ENCODE peak calls at places on chromosomes 2 and 18, in eight cellular contexts. M, A, G, Y, D, N, O and L are unnamed samples.

GRCh38 chr18:11320981-11321380 is 171.6 kb upstream of the PIEZO2 start:
- DNase-seq in Y (no peak), A (no peak), M (peak; percentile 82), G (no peak), D (no peak), O (no peak), N (no peak), L (peak; percentile 85)

GRCh38 chr2:35973132-35973736 is 382.3 kb upstream of the CRIM1 start:
- DNase-seq in D (no peak), N (no peak), Y (peak; percentile 7), G (no peak), M (peak; percentile 26), O (no peak), A (no peak), L (peak; percentile 1)

GRCh38 chr18:46596119-46596518 is 60.9 kb downstream of the LOXHD1 start:
- DNase-seq in M (peak; percentile 5), Y (no peak), A (no peak), D (no peak), G (no peak), N (no peak), O (no peak), L (no peak)

GRCh38 chr2:187358531-187358930 is 89.5 kb downstream of the CALCRL start:
- DNase-seq in O (no peak), Y (no peak), A (no peak), N (no peak), D (no peak), M (no peak), G (no peak), L (no peak)

GRCh38 chr18:27185025-27185763 is at the start of gene CHST9:
- DNase-seq in A (no peak), M (no peak), N (no peak), Y (no peak), O (no peak), D (no peak), G (peak; percentile 56), L (no peak)

GRCh38 chr2:54570925-54571694 is 115.0 kb downstream of the SPTBN1 start:
- DNase-seq in Y (peak; percentile 71), G (no peak), D (no peak), N (no peak), O (peak; percentile 64), M (peak; percentile 97), A (peak; percentile 45), L (peak; percentile 88)

GRCh38 chr2:7878786-7879515 is 802.9 kb upstream of the ID2 start:
- DNase-seq in O (no peak), D (no peak), A (no peak), N (no peak), G (no peak), Y (no peak), M (no peak), L (no peak)

GRCh38 chr2:128440087-128440665 is 121.5 kb upstream of the HS6ST1 start:
- DNase-seq in O (no peak), Y (no peak), D (peak; percentile 38), M (no peak), G (no peak), N (no peak), A (no peak), L (no peak)

GRCh38 chr2:172877826-172878225 is 142.2 kb downstream of the RAPGEF4 start:
- DNase-seq in N (no peak), A (no peak), D (no peak), Y (no peak), O (no peak), G (no peak), M (peak; percentile 57), L (peak; percentile 68)

GRCh38 chr2:235005603-235006259 is 53.9 kb downstream of the SH3BP4 start:
- DNase-seq in N (no peak), D (peak; percentile 86), O (peak; percentile 56), Y (no peak), G (peak; percentile 91), A (no peak), M (peak; percentile 71), L (no peak)

GRCh38 chr2:231124833-231125232 is at the start of gene HTR2B:
- DNase-seq in G (no peak), O (no peak), N (no peak), D (no peak), Y (no peak), A (no peak), M (no peak), L (peak; percentile 33)

GRCh38 chr18:9701604-9702324 is 6.3 kb upstream of the RAB31 start:
- DNase-seq in D (no peak), O (no peak), Y (no peak), M (no peak), G (no peak), N (no peak), A (no peak), L (peak; percentile 26)

GRCh38 chr2:28227498-28227897 is 165.2 kb upstream of the FOSL2 start:
- DNase-seq in M (no peak), O (no peak), Y (no peak), G (no peak), D (no peak), A (no peak), N (no peak), L (no peak)

GRCh38 chr2:28225472-28225915 is 167.2 kb upstream of the FOSL2 start:
- DNase-seq in G (no peak), N (no peak), O (no peak), A (no peak), Y (no peak), D (no peak), M (no peak), L (no peak)

GRCh38 chr2:28231110-28231621 is 161.5 kb upstream of the FOSL2 start:
- DNase-seq in Y (no peak), G (no peak), O (peak; percentile 21), M (peak; percentile 57), A (no peak), D (no peak), N (no peak), L (peak; percentile 70)

GRCh38 chr2:28226558-28226957 is 166.1 kb upstream of the FOSL2 start:
- DNase-seq in D (no peak), G (no peak), N (no peak), O (no peak), M (no peak), Y (no peak), A (no peak), L (no peak)

DNA sequence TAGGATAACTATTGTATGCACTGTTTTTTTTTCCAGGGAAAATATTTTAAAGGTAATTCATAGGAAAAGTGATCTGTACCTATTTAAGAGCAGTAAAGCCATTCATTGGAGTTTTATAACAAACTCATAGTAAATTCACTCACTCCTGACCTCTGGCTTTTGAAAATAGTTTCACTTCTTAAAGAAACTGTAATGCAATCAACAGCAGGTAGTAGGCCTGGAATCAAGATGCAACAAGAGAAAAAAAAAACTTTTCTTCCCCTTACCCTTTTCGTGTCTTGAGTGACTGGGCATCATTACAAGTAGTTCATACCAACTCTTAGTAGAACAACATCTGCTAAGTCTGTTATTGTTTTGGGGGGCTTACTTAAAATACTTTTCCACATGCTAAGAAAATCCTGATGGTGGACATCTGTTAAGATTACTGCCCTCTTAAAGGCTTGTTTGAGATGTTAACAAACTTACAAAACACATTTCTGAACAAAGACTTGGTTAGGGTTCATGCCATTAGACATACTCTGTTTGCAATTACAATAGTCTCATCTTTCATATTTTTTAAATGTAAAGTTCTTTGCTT is 164.2 kb upstream of the FOSL2 start:
- DNase-seq in O (no peak), Y (no peak), A (no peak), N (no peak), M (no peak), G (no peak), D (no peak), L (no peak)
- TF ChIP-seq CTCF in O (peak; percentile 31), Y (peak; percentile 21), A (peak; percentile 29), N (no peak), M (peak; percentile 22), G (no peak), D (peak; percentile 17), L (peak; percentile 17)

GRCh38 chr2:191555092-191555742 is 122.7 kb upstream of the NABP1 start:
- DNase-seq in O (peak; percentile 80), D (peak; percentile 85), A (peak; percentile 75), N (peak; percentile 80), Y (peak; percentile 60), M (peak; percentile 80), G (peak; percentile 86), L (peak; percentile 89)
- TF ChIP-seq CTCF in O (peak; percentile 73), D (peak; percentile 67), A (peak; percentile 87), N (peak; percentile 64), Y (peak; percentile 89), M (peak; percentile 67), G (peak; percentile 64), L (peak; percentile 62)

DNA sequence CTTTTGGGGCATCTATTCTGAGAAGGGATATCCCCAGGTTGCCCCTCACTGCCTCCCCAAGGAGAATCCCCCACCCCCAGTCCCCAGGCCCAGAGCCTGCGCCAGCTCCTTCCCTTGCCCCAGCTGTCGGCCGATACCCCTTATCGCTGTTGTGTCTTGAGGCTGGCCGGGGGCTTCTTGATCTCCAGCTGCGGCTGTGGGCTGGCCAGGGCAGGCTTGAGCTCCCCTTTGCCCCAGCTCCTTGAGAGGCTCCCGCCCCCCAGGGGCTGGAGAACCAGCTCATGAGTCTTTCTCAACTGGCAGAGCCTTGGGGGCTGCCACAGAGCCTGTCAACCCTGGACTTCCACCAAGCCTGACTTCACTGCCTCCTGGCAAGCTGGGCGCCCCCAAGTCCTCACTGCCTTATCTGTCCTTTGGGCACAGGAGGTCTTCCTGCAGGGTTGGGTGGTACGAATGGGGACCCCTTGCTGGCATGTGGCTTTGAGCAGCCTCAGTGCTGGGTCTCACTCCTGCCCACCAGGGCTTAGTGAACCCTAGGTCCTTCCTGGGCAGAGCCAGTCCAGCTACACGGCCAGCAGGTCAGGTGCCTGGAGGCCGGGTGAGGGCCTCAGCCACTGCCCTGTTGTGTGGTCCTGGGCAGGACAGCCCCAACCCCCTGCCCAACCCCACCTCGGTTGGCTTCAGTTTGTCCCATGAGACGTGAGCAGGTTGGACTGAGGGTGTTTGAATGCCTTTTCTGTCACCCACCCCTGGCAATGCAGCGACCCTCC is 29.5 kb downstream of the INHBB start:
- DNase-seq in A (no peak), N (no peak), O (no peak), G (no peak), Y (no peak), D (no peak), M (no peak), L (no peak)
- TF ChIP-seq CTCF in A (no peak), N (no peak), O (no peak), G (no peak), Y (no peak), D (no peak), M (no peak), L (no peak)

GRCh38 chr2:241437148-241437547 is 71.2 kb downstream of the STK25 start:
- DNase-seq in M (no peak), G (no peak), N (no peak), Y (no peak), A (no peak), D (no peak), O (no peak), L (no peak)

GRCh38 chr2:241430178-241430577 is 74.1 kb downstream of the FARP2 start:
- DNase-seq in G (no peak), Y (no peak), N (no peak), D (no peak), M (no peak), A (no peak), O (no peak), L (no peak)

GRCh38 chr2:241432824-241433448 is 75.4 kb downstream of the STK25 start:
- DNase-seq in N (no peak), O (no peak), A (no peak), D (no peak), G (no peak), M (no peak), Y (no peak), L (no peak)
- TF ChIP-seq CTCF in N (no peak), O (no peak), A (no peak), D (no peak), G (no peak), M (no peak), Y (no peak), L (no peak)

GRCh38 chr2:101418704-101419663 is 31.7 kb upstream of the CREG2 start:
- DNase-seq in A (peak; percentile 46), M (peak; percentile 71), G (peak; percentile 49), O (peak; percentile 36), Y (peak; percentile 53), D (no peak), N (no peak), L (peak; percentile 33)
- TF ChIP-seq CTCF in A (peak; percentile 82), M (peak; percentile 75), G (peak; percentile 50), O (peak; percentile 62), Y (peak; percentile 90), D (peak; percentile 69), N (no peak), L (peak; percentile 78)